ENCODE peak calls at places on chromosome 3, in ten cellular contexts. Z, X, O, G, J, V, I, P, C and Q are unnamed samples.
A peak's percentile ranks its signal among the peaks of the same experiment; 100 is the strongest.

GRCh38 chr3:160757624-160758106 is 1.6 kb downstream of the PPM1L start:
- DNase-seq in G (peak; percentile 53), I (no peak), J (no peak), P (no peak), O (no peak), X (no peak), Z (no peak), C (no peak), V (no peak), Q (no peak)

GRCh38 chr3:18580268-18580667 is 155.1 kb upstream of the SATB1 start:
- DNase-seq in Z (no peak), X (peak; percentile 3), C (no peak), P (no peak), V (no peak), I (no peak), J (peak; percentile 55), G (no peak), O (no peak), Q (peak; percentile 14)

GRCh38 chr3:128784228-128784627 is 58.2 kb downstream of the RAB7A start:
- DNase-seq in C (no peak), I (no peak), G (peak; percentile 82), V (no peak), Z (no peak), X (no peak), P (peak; percentile 80), O (peak; percentile 69), J (peak; percentile 39), Q (peak; percentile 26)

GRCh38 chr3:143000525-143000924 is 845 bp upstream of the U2SURP start:
- DNase-seq in O (no peak), G (peak; percentile 41), J (peak; percentile 58), C (peak; percentile 43), Z (no peak), I (no peak), V (no peak), P (no peak), X (peak; percentile 57), Q (peak; percentile 46)

GRCh38 chr3:1346386-1346785 is 253.6 kb downstream of the CNTN6 start:
- DNase-seq in P (no peak), C (no peak), Z (no peak), J (no peak), I (no peak), O (no peak), V (no peak), G (no peak), X (no peak), Q (no peak)

GRCh38 chr3:184580376-184580775 is 18.8 kb downstream of the EPHB3 start:
- DNase-seq in J (no peak), P (no peak), I (no peak), O (peak; percentile 43), C (no peak), V (no peak), Z (no peak), X (no peak), G (no peak), Q (no peak)

GRCh38 chr3:173743111-173743510 is 345.6 kb downstream of the NLGN1 start:
- DNase-seq in G (no peak), Z (no peak), O (no peak), I (no peak), X (peak; percentile 51), C (peak; percentile 47), P (no peak), V (no peak), J (no peak), Q (no peak)

GRCh38 chr3:100882571-100882981 is 110.6 kb downstream of the ABI3BP start:
- DNase-seq in G (no peak), O (no peak), Z (no peak), V (no peak), P (no peak), C (peak; percentile 43), J (no peak), I (no peak), X (peak; percentile 31), Q (peak; percentile 70)

GRCh38 chr3:189309400-189309975 is 137.7 kb downstream of the TPRG1 start:
- DNase-seq in X (no peak), Z (no peak), C (no peak), P (no peak), J (no peak), G (no peak), I (no peak), O (no peak), V (no peak), Q (no peak)

GRCh38 chr3:127073931-127074820 is 91.3 kb downstream of the PLXNA1 start:
- DNase-seq in V (no peak), Z (no peak), C (no peak), X (peak; percentile 93), I (peak; percentile 64), O (no peak), G (no peak), P (peak; percentile 64), J (no peak), Q (no peak)

GRCh38 chr3:98612587-98612986 is 19.2 kb upstream of the CPOX start:
- DNase-seq in X (no peak), C (no peak), I (no peak), P (no peak), Z (no peak), V (no peak), J (peak; percentile 20), G (no peak), O (no peak), Q (peak; percentile 3)

GRCh38 chr3:172525116-172525613 is 1.9 kb upstream of the TNFSF10 start:
- DNase-seq in I (no peak), Z (no peak), V (no peak), J (no peak), X (no peak), C (no peak), O (no peak), P (no peak), G (no peak), Q (no peak)

GRCh38 chr3:134366221-134366927 is 7.9 kb downstream of the AMOTL2 start:
- DNase-seq in X (no peak), O (peak; percentile 52), V (no peak), J (no peak), G (no peak), Z (no peak), P (peak; percentile 54), C (no peak), I (no peak), Q (no peak)

GRCh38 chr3:134363381-134363755 is 10.9 kb downstream of the AMOTL2 start:
- DNase-seq in C (no peak), X (no peak), J (no peak), G (no peak), P (peak; percentile 76), V (no peak), I (peak; percentile 65), O (no peak), Z (no peak), Q (no peak)

GRCh38 chr3:134364061-134364935 is 9.9 kb downstream of the AMOTL2 start:
- DNase-seq in O (peak; percentile 98), C (peak; percentile 96), I (peak; percentile 99), J (peak; percentile 96), X (peak; percentile 98), G (peak; percentile 97), P (peak; percentile 90), V (peak; percentile 88), Z (peak; percentile 88), Q (peak; percentile 96)

GRCh38 chr3:134365766-134366065 is 8.5 kb downstream of the AMOTL2 start:
- DNase-seq in P (peak; percentile 62), V (no peak), C (no peak), J (no peak), Z (no peak), O (no peak), I (peak; percentile 57), X (no peak), G (no peak), Q (no peak)

DNA sequence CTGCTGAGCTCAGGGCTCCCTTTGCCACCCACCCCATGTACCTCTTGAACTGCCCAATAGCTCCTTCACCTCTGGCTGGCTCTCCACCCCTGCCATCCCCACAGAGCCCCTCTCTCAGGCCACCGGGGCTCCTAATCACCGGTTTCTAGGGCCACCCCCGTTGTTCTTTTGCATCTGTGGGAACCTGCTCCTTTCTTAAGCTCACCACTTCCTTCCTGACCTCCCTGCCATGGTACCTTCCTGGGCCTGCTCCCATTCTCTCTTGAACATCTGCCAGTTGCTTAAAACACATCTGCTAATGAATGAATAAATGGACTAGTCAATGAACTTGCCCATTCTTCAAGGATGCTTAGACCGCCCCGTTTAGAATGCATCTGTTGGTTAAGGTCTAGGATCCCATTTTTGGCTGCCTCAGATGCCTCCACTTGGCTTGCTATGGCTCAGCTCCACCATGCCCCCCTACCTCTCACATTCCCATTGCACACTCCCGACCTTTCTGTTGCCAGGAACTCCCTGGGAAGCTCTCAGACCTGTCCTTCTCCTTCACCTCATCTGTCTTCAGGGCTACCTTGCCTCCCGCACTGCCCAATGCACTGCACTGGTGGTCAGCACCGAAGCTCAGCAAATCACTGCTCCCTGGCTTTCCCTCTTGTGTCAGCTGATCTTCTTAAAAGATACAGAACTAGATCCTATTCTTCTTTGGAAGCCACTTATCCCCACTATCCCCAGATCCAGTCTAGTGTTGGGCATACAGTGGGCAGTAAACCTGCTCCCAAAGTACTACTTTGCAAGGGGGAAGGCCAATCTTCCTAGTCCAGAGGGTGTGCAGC is 9.1 kb downstream of the AMOTL2 start:
- DNase-seq in J (no peak), C (no peak), I (peak; percentile 62), G (peak; percentile 4), Z (no peak), X (no peak), P (peak; percentile 47), V (no peak), O (no peak), Q (peak; percentile 51)
- H3K4me3 ChIP-seq in J (no peak overlapping the region), C (no peak overlapping the region), I (no peak overlapping the region), G (peak overlapping the region; percentile 27), Z (no peak overlapping the region), X (peak overlapping the region; percentile 14), P (no peak overlapping the region), V (no peak overlapping the region), O (no peak overlapping the region), Q (no peak overlapping the region)

GRCh38 chr3:7249493-7250076 is 388.7 kb downstream of the GRM7 start:
- DNase-seq in J (no peak), V (no peak), Z (no peak), I (no peak), X (no peak), C (no peak), P (no peak), G (no peak), O (no peak), Q (peak; percentile 1)
- H3K9me3 ChIP-seq in J (no peaks in the 10 kb centered on the region), V (no peaks in the 10 kb centered on the region), Z (no peaks in the 10 kb centered on the region), I (no peaks in the 10 kb centered on the region), X (no peaks in the 10 kb centered on the region), C (peaks cover 3% of the 10 kb centered on the region), P (no peaks in the 10 kb centered on the region), G (no peaks in the 10 kb centered on the region), O (no peaks in the 10 kb centered on the region), Q (no peaks in the 10 kb centered on the region)

DNA sequence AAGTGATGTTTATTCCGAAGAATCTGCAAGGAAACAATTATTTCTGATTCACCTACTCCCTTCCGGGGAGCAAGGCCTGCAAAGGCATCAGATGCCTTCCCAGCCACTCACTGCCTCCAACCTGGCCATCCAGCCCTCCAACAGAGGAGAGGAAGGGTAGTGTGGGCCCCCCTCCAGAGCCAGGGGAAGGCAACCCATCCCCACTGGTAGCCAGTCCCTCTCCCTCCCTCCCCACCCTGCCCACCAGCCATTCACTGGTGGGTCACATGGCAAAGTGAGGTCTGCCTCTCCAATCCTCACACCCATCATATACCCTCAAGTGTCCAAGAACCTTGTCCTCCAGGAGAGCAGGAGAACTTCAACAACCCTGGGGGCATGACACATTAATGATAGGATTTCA is 2.4 kb upstream of the VIPR1 start:
- DNase-seq in Z (peak; percentile 5), O (no peak), X (no peak), I (peak; percentile 37), P (peak; percentile 59), V (no peak), G (no peak), J (no peak), C (no peak), Q (no peak)
- H3K27me3 ChIP-seq in Z (peaks cover 3% of the 10 kb centered on the region), O (peaks cover 10% of the 10 kb centered on the region), X (peaks cover 66% of the 10 kb centered on the region), I (no peaks in the 10 kb centered on the region), P (no peaks in the 10 kb centered on the region), V (no peaks in the 10 kb centered on the region), G (peaks cover 70% of the 10 kb centered on the region), J (peaks cover 36% of the 10 kb centered on the region), C (peaks cover 55% of the 10 kb centered on the region), Q (peaks cover 55% of the 10 kb centered on the region)

GRCh38 chr3:114411811-114412803 is 118.3 kb downstream of the TIGIT start:
- DNase-seq in P (no peak), Z (no peak), G (no peak), C (peak; percentile 87), J (peak; percentile 25), O (no peak), I (no peak), X (peak; percentile 67), V (no peak), Q (peak; percentile 53)
- H3K4me3 ChIP-seq in P (no peak overlapping the region), Z (no peak overlapping the region), G (no peak overlapping the region), C (no peak overlapping the region), J (no peak overlapping the region), O (peak overlapping the region; percentile 5), I (no peak overlapping the region), X (no peak overlapping the region), V (no peak overlapping the region), Q (no peak overlapping the region)